ENCODE peak calls at places on chromosome 17, in nine cellular contexts. P, N, O, X, D, B, Y, J and R are unnamed samples.

GRCh38 chr17:5888811-5889210 is 181.4 kb upstream of the WSCD1 start:
- DNase-seq in P (no peak), N (no peak), O (no peak), X (no peak), D (no peak), B (no peak), Y (no peak), J (no peak), R (no peak)

GRCh38 chr17:79192503-79193500 is 118.2 kb downstream of the ENGASE start:
- DNase-seq in P (peak; percentile 78), N (no peak), O (no peak), X (peak; percentile 12), D (peak; percentile 30), B (peak; percentile 58), Y (peak; percentile 29), J (peak; percentile 48), R (peak; percentile 7)

GRCh38 chr17:11383157-11383556 is 142.1 kb downstream of the SHISA6 start:
- DNase-seq in P (no peak), N (no peak), O (no peak), X (no peak), D (no peak), B (no peak), Y (no peak), J (no peak), R (no peak)

GRCh38 chr17:48908853-48909394 is 717 bp downstream of the UBE2Z start:
- DNase-seq in P (peak; percentile 86), N (peak; percentile 83), O (peak; percentile 48), X (peak; percentile 86), D (peak; percentile 91), B (peak; percentile 91), Y (peak; percentile 80), J (peak; percentile 78), R (peak; percentile 65)

GRCh38 chr17:68533887-68534700 is 21.9 kb downstream of the PRKAR1A start:
- DNase-seq in P (no peak), N (no peak), O (no peak), X (peak; percentile 84), D (peak; percentile 64), B (no peak), Y (no peak), J (no peak), R (peak; percentile 15)

GRCh38 chr17:28495626-28496025 is 10.5 kb upstream of the FOXN1 start:
- DNase-seq in P (no peak), N (no peak), O (no peak), X (no peak), D (no peak), B (no peak), Y (no peak), J (no peak), R (no peak)

GRCh38 chr17:17416400-17417360 is 60.1 kb upstream of the MED9 start:
- DNase-seq in P (no peak), N (no peak), O (peak; percentile 22), X (peak; percentile 68), D (peak; percentile 73), B (no peak), Y (peak; percentile 33), J (no peak), R (peak; percentile 73)

GRCh38 chr17:68963958-68964357 is 8.8 kb upstream of the ABCA8 start:
- DNase-seq in P (no peak), N (no peak), O (no peak), X (no peak), D (peak; percentile 46), B (no peak), Y (no peak), J (no peak), R (no peak)

GRCh38 chr17:76076765-76077581 is 2.0 kb upstream of the ZACN start:
- DNase-seq in P (no peak), N (no peak), O (no peak), X (no peak), D (peak; percentile 14), B (no peak), Y (no peak), J (no peak), R (no peak)

GRCh38 chr17:40857535-40857934 is 9.5 kb downstream of the KRT12 start:
- DNase-seq in P (no peak), N (no peak), O (no peak), X (peak; percentile 3), D (peak; percentile 48), B (no peak), Y (peak; percentile 14), J (no peak), R (peak; percentile 22)

GRCh38 chr17:40038882-40039513 is 15.2 kb downstream of the MED24 start:
- DNase-seq in P (peak; percentile 29), N (peak; percentile 37), O (peak; percentile 42), X (peak; percentile 91), D (peak; percentile 87), B (no peak), Y (peak; percentile 71), J (peak; percentile 54), R (peak; percentile 91)

GRCh38 chr17:64527914-64528313 is 21.1 kb downstream of the CEP95 start:
- DNase-seq in P (no peak), N (no peak), O (no peak), X (no peak), D (no peak), B (no peak), Y (no peak), J (no peak), R (no peak)

DNA sequence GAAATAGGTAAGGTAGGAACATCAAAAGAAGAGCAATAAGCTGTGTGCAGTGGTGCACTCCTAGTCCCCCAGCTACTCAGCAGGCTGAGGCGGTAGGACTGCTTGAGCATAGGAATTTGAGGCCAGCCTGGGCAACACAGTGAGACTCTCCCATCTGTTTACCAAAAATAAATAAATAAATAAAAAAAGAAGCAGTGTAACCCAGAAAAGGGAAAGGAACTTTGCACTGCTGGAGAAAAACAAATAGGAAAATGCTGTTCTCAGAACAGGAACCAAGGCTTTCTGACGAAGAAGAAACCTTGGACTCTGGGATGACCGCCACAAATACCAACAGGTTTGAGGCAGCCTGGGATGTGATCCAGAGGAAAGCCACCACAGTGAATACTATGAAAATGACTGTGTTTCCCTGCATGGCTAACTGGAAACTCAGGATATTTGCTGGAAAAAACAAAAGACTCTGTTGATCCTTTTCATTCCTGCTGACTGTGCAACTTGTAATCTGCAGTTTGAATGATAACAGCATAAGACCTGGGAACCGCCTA is 41.2 kb downstream of the TTC19 start:
- DNase-seq in P (no peak), N (no peak), O (no peak), X (peak; percentile 58), D (peak; percentile 41), B (no peak), Y (no peak), J (no peak), R (peak; percentile 77)
- TF ChIP-seq CTCF in P (no peak), N (no peak), O (no peak), X (no peak), D (no peak), B (no peak), Y (no peak), J (no peak), R (no peak)

DNA sequence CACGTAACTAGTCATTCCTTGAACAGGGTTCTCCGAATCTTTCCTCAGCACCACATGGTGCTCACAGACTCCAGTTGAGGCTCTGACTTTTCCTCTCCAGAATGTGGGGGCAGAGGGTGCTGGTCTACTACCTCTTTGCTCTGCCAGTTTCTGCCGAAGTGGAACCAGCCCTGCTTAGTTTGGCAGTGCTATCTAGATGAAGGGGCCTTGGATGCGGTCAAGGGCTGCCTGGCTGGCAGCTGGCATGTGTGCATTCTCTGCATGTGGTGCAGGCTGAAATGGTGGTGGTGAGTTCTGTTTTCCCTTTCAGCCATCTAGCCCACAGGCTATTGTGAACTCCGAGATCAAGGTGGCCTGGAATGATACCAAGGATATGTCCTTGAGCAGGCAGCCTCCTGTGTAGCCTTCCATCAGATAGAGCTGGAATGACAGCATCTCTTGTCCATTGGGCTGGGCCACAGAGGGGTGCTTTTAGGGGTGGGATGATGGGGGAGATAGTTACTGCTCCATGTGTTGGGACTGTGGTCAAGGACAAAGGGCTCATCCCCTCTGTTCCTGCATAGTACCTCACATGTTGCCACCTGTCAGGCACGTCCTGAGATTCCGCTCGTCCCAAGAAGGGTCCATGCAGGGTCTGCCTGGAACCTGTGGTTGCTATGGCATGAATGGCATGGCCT is 2.0 kb downstream of the DYNLL2 start:
- DNase-seq in P (no peak), N (no peak), O (no peak), X (no peak), D (no peak), B (no peak), Y (no peak), J (no peak), R (no peak)
- TF ChIP-seq CTCF in P (no peak), N (no peak), O (no peak), X (no peak), D (no peak), B (no peak), Y (no peak), J (no peak), R (no peak)

GRCh38 chr17:19753049-19753444 is 4.9 kb upstream of the ALDH3A1 start:
- DNase-seq in P (no peak), N (peak; percentile 79), O (peak; percentile 92), X (peak; percentile 55), D (no peak), B (peak; percentile 95), Y (peak; percentile 55), J (peak; percentile 64), R (peak; percentile 65)

GRCh38 chr17:19755392-19755791 is 7.3 kb upstream of the ALDH3A1 start:
- DNase-seq in P (no peak), N (no peak), O (no peak), X (no peak), D (no peak), B (no peak), Y (no peak), J (no peak), R (no peak)

GRCh38 chr17:19755821-19756510 is 7.9 kb upstream of the ALDH3A1 start:
- DNase-seq in P (no peak), N (no peak), O (no peak), X (no peak), D (no peak), B (no peak), Y (no peak), J (no peak), R (no peak)

GRCh38 chr17:19752216-19753048 is 4.3 kb upstream of the ALDH3A1 start:
- DNase-seq in P (no peak), N (no peak), O (peak; percentile 66), X (no peak), D (no peak), B (no peak), Y (no peak), J (no peak), R (no peak)

GRCh38 chr17:19753661-19754463 is 5.8 kb upstream of the ALDH3A1 start:
- DNase-seq in P (no peak), N (peak; percentile 54), O (peak; percentile 63), X (no peak), D (no peak), B (peak; percentile 52), Y (no peak), J (peak; percentile 44), R (no peak)
- TF ChIP-seq CTCF in P (peak; percentile 36), N (peak; percentile 83), O (peak; percentile 78), X (peak; percentile 15), D (peak; percentile 15), B (peak; percentile 81), Y (peak; percentile 66), J (peak; percentile 58), R (peak; percentile 48)

DNA sequence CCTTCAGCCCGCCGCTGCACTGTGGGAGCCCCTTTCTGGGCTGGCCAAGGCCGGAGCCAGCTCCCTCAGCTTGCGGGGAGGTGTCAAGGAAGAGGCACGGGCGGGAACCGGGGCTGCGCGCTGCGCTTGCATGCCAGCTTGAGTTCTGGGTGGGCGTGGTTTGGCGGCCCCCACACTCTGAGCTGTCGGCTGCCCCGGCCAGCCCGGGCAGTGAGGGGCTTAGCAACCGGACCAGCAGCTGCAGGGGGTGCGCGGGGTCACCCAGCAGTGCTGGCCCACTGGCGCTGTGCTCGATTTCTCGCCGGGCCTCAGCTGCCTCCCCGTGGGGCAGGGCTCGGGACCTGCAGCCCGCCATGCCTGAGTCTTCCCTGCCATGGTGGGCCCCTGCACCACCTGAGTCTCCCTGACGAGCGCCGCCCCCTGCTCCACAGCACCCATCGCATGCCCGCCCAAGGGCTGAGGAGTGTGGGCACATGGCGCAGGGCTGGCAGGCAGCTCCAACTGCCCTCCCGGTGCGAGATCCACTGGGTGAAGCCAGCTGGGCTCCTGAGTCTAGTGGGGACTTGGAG is 17.0 kb downstream of the PRR11 start:
- DNase-seq in P (no peak), N (no peak), O (no peak), X (no peak), D (no peak), B (no peak), Y (no peak), J (no peak), R (no peak)
- TF ChIP-seq CTCF in P (no peak), N (no peak), O (no peak), X (no peak), D (no peak), B (no peak), Y (no peak), J (no peak), R (no peak)